ENCODE peak calls at places on chromosomes 5 and 9, in six cellular contexts. Y, V, L, H, A and D are unnamed samples.

GRCh38 chr5:160083012-160083436 is 36.2 kb downstream of the PWWP2A start:
- DNase-seq in Y (no peak), V (no peak), A (peak), H (no peak), L (no peak), D (no peak)

GRCh38 chr5:107268241-107268640 is 402.5 kb downstream of the EFNA5 start:
- DNase-seq in Y (no peak), L (no peak), A (no peak), H (no peak), V (no peak), D (no peak)

GRCh38 chr9:8338249-8338721 is 538.7 kb upstream of the DMAC1 start:
- DNase-seq in Y (no peak), A (no peak), H (no peak), L (no peak), V (no peak), D (no peak)

GRCh38 chr9:99895510-99895909 is 10.9 kb upstream of the STX17 start:
- DNase-seq in A (no peak), L (no peak), H (no peak), V (no peak), Y (no peak), D (no peak)

GRCh38 chr5:98314262-98314661 is 459.2 kb upstream of the RGMB start:
- DNase-seq in L (no peak), V (no peak), Y (no peak), H (no peak), A (peak), D (no peak)

GRCh38 chr9:95819636-95820035 is 55.9 kb upstream of the ERCC6L2 start:
- DNase-seq in L (no peak), Y (no peak), H (no peak), V (no peak), A (no peak), D (no peak)

GRCh38 chr5:125125031-125125823 is 378.8 kb upstream of the ZNF608 start:
- DNase-seq in A (no peak), L (no peak), V (no peak), Y (no peak), H (no peak), D (no peak)

GRCh38 chr5:178288373-178289368 is 56.1 kb upstream of the PHYKPL start:
- DNase-seq in A (no peak), H (no peak), L (no peak), Y (no peak), V (no peak), D (peak)

GRCh38 chr5:16178745-16179372 is 732 bp downstream of the MARCHF11 start:
- DNase-seq in Y (peak), V (peak), A (peak), L (peak), H (no peak), D (peak)

GRCh38 chr9:81717061-81717746 is 27.9 kb upstream of the TLE1 start:
- DNase-seq in H (no peak), L (peak), V (no peak), A (no peak), Y (no peak), D (no peak)

GRCh38 chr5:3324421-3325101 is 271.1 kb upstream of the IRX1 start:
- DNase-seq in Y (no peak), V (no peak), A (no peak), L (no peak), H (no peak), D (peak)

GRCh38 chr9:83238871-83239624 is 176.1 kb upstream of the RASEF start:
- DNase-seq in Y (no peak), A (no peak), H (no peak), L (no peak), V (peak), D (no peak)

GRCh38 chr5:171595801-171596231 is 176.4 kb downstream of the FGF18 start:
- DNase-seq in A (peak), L (no peak), Y (no peak), V (no peak), H (no peak), D (no peak)

GRCh38 chr5:62328772-62329491 is 22.9 kb downstream of the KIF2A start:
- DNase-seq in L (no peak), H (no peak), Y (no peak), A (no peak), V (no peak), D (no peak)

GRCh38 chr5:150441813-150442698 is 7.5 kb downstream of the RPS14 start:
- DNase-seq in A (no peak), Y (no peak), L (no peak), H (no peak), V (no peak), D (peak)

GRCh38 chr5:115452791-115453190 is 91.8 kb downstream of the FEM1C start:
- DNase-seq in V (no peak), H (no peak), A (no peak), Y (no peak), L (no peak), D (no peak)

GRCh38 chr5:40041452-40041851 is 616.7 kb upstream of the DAB2 start:
- DNase-seq in H (no peak), V (no peak), A (no peak), Y (no peak), L (no peak), D (no peak)

GRCh38 chr9:128091571-128091970 is 23.5 kb downstream of the SLC25A25 start:
- DNase-seq in L (no peak), H (no peak), V (no peak), A (no peak), Y (no peak), D (peak)

GRCh38 chr5:163696270-163696887 is 191.0 kb downstream of the MAT2B start:
- DNase-seq in Y (no peak), V (peak), A (peak), H (no peak), L (peak), D (peak)

GRCh38 chr9:92342825-92343488 is 17.2 kb downstream of the CENPP start:
- DNase-seq in V (no peak), A (no peak), H (no peak), Y (no peak), L (no peak), D (no peak)

GRCh38 chr9:85040806-85041575 is 371.5 kb downstream of the NTRK2 start:
- DNase-seq in V (no peak), H (no peak), Y (no peak), L (peak), A (no peak), D (peak)

GRCh38 chr5:23820764-23821471 is 313.5 kb downstream of the PRDM9 start:
- DNase-seq in Y (no peak), H (no peak), L (peak), A (no peak), V (no peak), D (no peak)

GRCh38 chr5:78576376-78576775 is 72.2 kb downstream of the LHFPL2 start:
- DNase-seq in H (no peak), L (no peak), A (no peak), V (no peak), Y (no peak), D (no peak)

GRCh38 chr9:34600908-34601307 is 11.0 kb downstream of the RPP25L start:
- DNase-seq in H (no peak), L (no peak), Y (no peak), V (no peak), A (no peak), D (no peak)

GRCh38 chr5:610011-610743 is 2.0 kb upstream of the CEP72 start:
- DNase-seq in V (no peak), L (no peak), A (no peak), Y (no peak), H (no peak), D (no peak)

GRCh38 chr9:38619556-38620447 is 594 bp downstream of the ANKRD18A start:
- DNase-seq in A (no peak), Y (peak), L (peak), V (peak), H (no peak), D (no peak)

GRCh38 chr5:113489299-113489698 is 1.0 kb upstream of the MCC start:
- DNase-seq in H (no peak), L (no peak), Y (no peak), A (no peak), V (no peak), D (no peak)

GRCh38 chr9:136255166-136255538 is 9.5 kb upstream of the QSOX2 start:
- DNase-seq in A (no peak), L (no peak), V (no peak), Y (no peak), H (no peak), D (no peak)

GRCh38 chr5:107365355-107366109 is 305.2 kb downstream of the EFNA5 start:
- DNase-seq in Y (no peak), A (no peak), L (no peak), H (no peak), V (no peak), D (no peak)

GRCh38 chr9:16262467-16263261 is 607.8 kb downstream of the BNC2 start:
- DNase-seq in H (no peak), Y (no peak), A (no peak), V (no peak), L (no peak), D (no peak)

GRCh38 chr9:104068546-104068945 is 25.6 kb upstream of the SMC2 start:
- DNase-seq in V (no peak), A (no peak), L (no peak), Y (no peak), H (no peak), D (no peak)

GRCh38 chr9:92745881-92746280 is 18.8 kb downstream of the BICD2 start:
- DNase-seq in Y (no peak), A (no peak), H (no peak), V (no peak), L (no peak), D (no peak)